ENCODE peak calls at places on chromosomes 13 and 19, in eight cellular contexts. Q is iris pigment epithelial cell, X is NCI-H774, K is NCI-H146, I is ovary, L is CMK, V is frontal cortex, P is mucosa of descending colon. E is an unnamed sample.

GRCh38 chr19:13865578-13866462 is 11.1 kb upstream of the NANOS3 start:
- DNase-seq in L (no peak), Q (no peak), X (no peak), V (no peak), K (peak; percentile 69), P (no peak), I (peak; percentile 42), E (no peak)

GRCh38 chr19:31518216-31518615 is 169.0 kb upstream of the TSHZ3 start:
- DNase-seq in X (no peak), Q (no peak), I (no peak), K (no peak), L (no peak), P (no peak), V (no peak), E (no peak)

GRCh38 chr13:73341748-73342147 is 282.9 kb downstream of the KLF5 start:
- DNase-seq in X (no peak), K (no peak), V (no peak), I (no peak), P (no peak), Q (peak; percentile 78), L (no peak), E (no peak)

GRCh38 chr19:12111176-12111575 is 29.0 kb downstream of the ZNF20 start:
- DNase-seq in P (no peak), L (no peak), I (no peak), V (no peak), K (no peak), X (no peak), Q (no peak), E (no peak)

GRCh38 chr13:41216160-41216559 is 21.8 kb upstream of the KBTBD7 start:
- DNase-seq in L (no peak), P (no peak), X (no peak), K (no peak), Q (peak; percentile 69), I (no peak), V (no peak), E (no peak)

GRCh38 chr13:99080131-99080530 is 102.3 kb upstream of the DOCK9 start:
- DNase-seq in K (no peak), Q (no peak), I (no peak), V (no peak), P (no peak), X (no peak), L (no peak), E (no peak)

GRCh38 chr19:55586976-55587668 is 6.5 kb upstream of the ZNF579 start:
- DNase-seq in L (peak; percentile 81), V (peak; percentile 96), K (peak; percentile 99), I (peak; percentile 97), Q (peak; percentile 93), X (peak; percentile 98), P (peak; percentile 97), E (peak; percentile 94)

GRCh38 chr19:17306285-17306714 is 628 bp downstream of the MRPL34 start:
- DNase-seq in I (no peak), P (no peak), L (no peak), K (peak; percentile 46), Q (no peak), X (no peak), V (no peak), E (no peak)

GRCh38 chr13:45100855-45101254 is 19.5 kb upstream of the GTF2F2 start:
- DNase-seq in V (no peak), L (no peak), K (no peak), I (no peak), Q (no peak), P (no peak), X (no peak), E (no peak)

GRCh38 chr13:46354143-46355087 is 32.6 kb downstream of the RUBCNL start:
- DNase-seq in Q (peak; percentile 96), V (no peak), P (no peak), L (no peak), I (no peak), X (no peak), K (peak; percentile 19), E (no peak)

GRCh38 chr19:28881616-28882015 is 331.3 kb downstream of the UQCRFS1 start:
- DNase-seq in I (no peak), X (no peak), V (no peak), L (no peak), P (no peak), Q (no peak), K (no peak), E (no peak)

GRCh38 chr19:39139305-39140194 is 14.0 kb downstream of the PAK4 start:
- DNase-seq in X (no peak), L (no peak), V (no peak), I (no peak), K (no peak), P (no peak), Q (no peak), E (no peak)

GRCh38 chr19:30799854-30800755 is 427.9 kb downstream of the ZNF536 start:
- DNase-seq in P (no peak), X (no peak), V (peak; percentile 59), L (no peak), K (no peak), Q (no peak), I (peak; percentile 44), E (peak; percentile 37)

GRCh38 chr19:3725640-3726310 is 17.6 kb downstream of the TJP3 start:
- DNase-seq in V (no peak), I (no peak), X (peak; percentile 48), Q (no peak), K (peak; percentile 92), P (peak; percentile 91), L (no peak), E (peak; percentile 30)

E was measured in T47D.